ENCODE peak calls at places on chromosomes 6 and 20, in four cellular contexts. D is K562, E is HL-60, M is GM12878. I is an unnamed sample.

GRCh38 chr6:85641916-85642773 is 541 bp downstream of the SYNCRIP start:
- DNase-seq in D (peak), E (no peak), M (no peak), I (peak)

GRCh38 chr6:24547243-24547642 is 52.5 kb downstream of the ALDH5A1 start:
- DNase-seq in D (peak), E (peak), M (no peak), I (no peak)

GRCh38 chr6:154474636-154475428 is 35.7 kb downstream of the CNKSR3 start:
- DNase-seq in D (no peak), E (no peak), M (no peak), I (no peak)

GRCh38 chr6:14824835-14825223 is 421.0 kb upstream of the JARID2 start:
- DNase-seq in D (no peak), E (no peak), M (no peak), I (no peak)

GRCh38 chr20:63427724-63428330 is 44.6 kb downstream of the KCNQ2 start:
- DNase-seq in D (no peak), E (no peak), M (no peak), I (no peak)

GRCh38 chr20:5658897-5659296 is 91.3 kb upstream of the SHLD1 start:
- DNase-seq in D (no peak), E (peak), M (no peak), I (no peak)

GRCh38 chr20:52047811-52048302 is 143.7 kb downstream of the ZFP64 start:
- DNase-seq in D (no peak), E (no peak), M (no peak), I (no peak)

GRCh38 chr20:4445780-4446179 is 275.9 kb upstream of the PRND start:
- DNase-seq in D (no peak), E (no peak), M (no peak), I (no peak)

GRCh38 chr6:153231048-153231635 is 100.1 kb upstream of the RGS17 start:
- DNase-seq in D (no peak), E (peak), M (no peak), I (no peak)

GRCh38 chr6:21348462-21349195 is 244.9 kb upstream of the SOX4 start:
- DNase-seq in D (no peak), E (no peak), M (no peak), I (no peak)

GRCh38 chr20:50224553-50225255 is 34.1 kb downstream of the CEBPB start:
- DNase-seq in D (peak), E (no peak), M (no peak), I (no peak)

GRCh38 chr6:81331526-81331925 is 421.0 kb downstream of the TENT5A start:
- DNase-seq in D (no peak), E (no peak), M (no peak), I (no peak)

GRCh38 chr6:912871-913663 is 220.1 kb upstream of the EXOC2 start:
- DNase-seq in D (peak), E (no peak), M (no peak), I (no peak)

GRCh38 chr6:13267142-13267621 is 61.2 kb downstream of the TBC1D7 start:
- DNase-seq in D (no peak), E (no peak), M (no peak), I (no peak)

GRCh38 chr20:37823276-37823980 is 79.5 kb upstream of the VSTM2L start:
- DNase-seq in D (no peak), E (no peak), M (no peak), I (no peak)

GRCh38 chr20:49267327-49267726 is 10.5 kb downstream of the ZNFX1 start:
- DNase-seq in D (no peak), E (no peak), M (no peak), I (no peak)

GRCh38 chr6:3226422-3227362 is 761 bp downstream of the TUBB2B start:
- DNase-seq in D (peak), E (no peak), M (no peak), I (peak)

GRCh38 chr20:12318043-12318442 is 400.4 kb downstream of the BTBD3 start:
- DNase-seq in D (no peak), E (no peak), M (no peak), I (no peak)

GRCh38 chr6:10338151-10338550 is 76.7 kb downstream of the TFAP2A start:
- DNase-seq in D (no peak), E (no peak), M (no peak), I (no peak)

GRCh38 chr6:77334093-77334492 is 129.2 kb downstream of the HTR1B start:
- DNase-seq in D (no peak), E (no peak), M (no peak), I (no peak)

GRCh38 chr20:38447931-38448675 is 13.0 kb upstream of the SNHG17 start:
- DNase-seq in D (no peak), E (peak), M (no peak), I (no peak)

GRCh38 chr6:122198922-122199321 is 200.5 kb upstream of the HSF2 start:
- DNase-seq in D (no peak), E (no peak), M (no peak), I (no peak)

GRCh38 chr6:12163149-12163548 is 127.0 kb upstream of the EDN1 start:
- DNase-seq in D (no peak), E (no peak), M (no peak), I (peak)

GRCh38 chr6:153038378-153038777 is 35.9 kb upstream of the MTRF1L start:
- DNase-seq in D (no peak), E (no peak), M (no peak), I (no peak)

GRCh38 chr6:1335367-1336037 is 23.6 kb downstream of the FOXQ1 start:
- DNase-seq in D (no peak), E (peak), M (no peak), I (no peak)

GRCh38 chr6:154164397-154164796 is 125.4 kb downstream of the OPRM1 start:
- DNase-seq in D (no peak), E (no peak), M (no peak), I (no peak)

GRCh38 chr6:21769405-21769851 is 175.9 kb downstream of the SOX4 start:
- DNase-seq in D (no peak), E (no peak), M (no peak), I (no peak)

GRCh38 chr6:12051861-12052368 is 39.8 kb downstream of the HIVEP1 start:
- DNase-seq in D (no peak), E (peak), M (peak), I (no peak)

GRCh38 chr20:25452333-25452732 is 44.9 kb downstream of the GINS1 start:
- DNase-seq in D (no peak), E (no peak), M (no peak), I (no peak)

GRCh38 chr6:97535800-97536199 is 252.8 kb upstream of the MMS22L start:
- DNase-seq in D (no peak), E (no peak), M (no peak), I (no peak)

GRCh38 chr6:89776583-89777233 is 42.9 kb downstream of the MDN1 start:
- DNase-seq in D (no peak), E (no peak), M (no peak), I (no peak)

GRCh38 chr20:50369225-50370035 is 140.8 kb upstream of the PTPN1 start:
- DNase-seq in D (no peak), E (no peak), M (no peak), I (no peak)

DNA sequence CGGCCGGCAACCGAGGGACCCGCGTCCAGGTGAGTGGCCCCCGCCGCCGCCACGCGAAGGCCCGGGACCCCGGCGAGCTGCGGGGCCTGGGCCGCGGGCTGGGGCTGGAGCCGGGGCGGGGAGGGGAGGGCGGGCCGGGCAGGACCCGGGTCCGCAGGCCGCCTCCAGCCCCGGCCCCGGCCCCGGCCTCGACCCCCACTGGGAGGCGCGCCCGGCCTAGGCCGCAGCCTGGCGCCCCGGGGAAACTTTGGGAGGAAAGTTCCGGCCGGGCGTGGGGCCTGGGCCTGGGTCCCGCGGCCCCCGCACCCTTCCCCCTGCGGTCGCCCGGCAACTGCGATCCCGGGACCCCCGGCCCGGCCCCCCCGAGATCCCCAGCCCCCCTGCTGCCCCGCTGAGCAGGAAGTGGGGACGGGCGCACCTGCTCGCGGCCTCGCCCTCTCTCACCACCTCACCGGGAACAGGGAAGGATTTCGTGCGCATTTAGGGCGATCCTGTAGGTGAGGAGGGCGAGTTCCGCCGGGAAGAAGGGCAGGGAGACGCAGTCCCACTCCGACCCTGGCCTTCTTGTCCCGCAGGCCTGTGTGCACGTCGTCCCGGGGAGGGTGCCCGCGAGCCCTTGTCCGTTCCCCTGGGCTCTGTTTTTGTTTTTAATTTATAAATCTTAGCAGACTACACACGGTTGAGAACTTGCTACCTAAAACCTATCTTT is 402 bp downstream of the OSBPL2 start:
- DNase-seq in D (no peak), E (no peak), M (no peak), I (no peak)
- TF ChIP-seq SPI1 in D (no peak), E (no peak), M (no peak), I (no peak)

DNA sequence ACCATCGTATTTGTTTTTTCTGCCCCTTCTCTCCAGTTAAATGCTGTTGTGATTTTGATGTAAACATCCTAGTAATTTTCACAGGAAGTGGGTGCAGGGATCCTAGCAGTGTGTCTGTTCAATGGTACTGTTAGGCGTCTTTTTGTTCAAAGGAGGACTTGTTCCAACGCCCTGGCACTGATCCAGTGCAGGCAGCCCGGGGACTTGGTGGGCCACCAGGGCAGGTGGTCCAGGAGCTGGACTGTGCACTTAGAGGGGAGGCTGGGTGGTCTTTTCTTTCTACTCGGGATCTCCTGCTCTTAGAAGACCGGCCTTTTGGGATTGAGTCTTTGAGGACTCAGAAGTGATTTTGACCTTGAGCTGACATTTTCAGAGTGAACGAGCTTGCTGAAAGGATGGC is 41.1 kb upstream of the NKX2-2 start:
- DNase-seq in D (no peak), E (no peak), M (no peak), I (no peak)
- TF ChIP-seq POLR2AphosphoS5 in D (no peak), E (no peak), M (no peak), I (no peak)

GRCh38 chr6:44733868-44734267 is 346.4 kb downstream of the CDC5L start:
- DNase-seq in D (no peak), E (no peak), M (no peak), I (no peak)

GRCh38 chr6:44737829-44738528 is 350.5 kb downstream of the CDC5L start:
- DNase-seq in D (no peak), E (no peak), M (peak), I (no peak)

GRCh38 chr6:44734886-44735630 is 347.6 kb downstream of the CDC5L start:
- DNase-seq in D (no peak), E (no peak), M (peak), I (no peak)

GRCh38 chr6:44737349-44737748 is 349.8 kb downstream of the CDC5L start:
- DNase-seq in D (no peak), E (no peak), M (no peak), I (no peak)

DNA sequence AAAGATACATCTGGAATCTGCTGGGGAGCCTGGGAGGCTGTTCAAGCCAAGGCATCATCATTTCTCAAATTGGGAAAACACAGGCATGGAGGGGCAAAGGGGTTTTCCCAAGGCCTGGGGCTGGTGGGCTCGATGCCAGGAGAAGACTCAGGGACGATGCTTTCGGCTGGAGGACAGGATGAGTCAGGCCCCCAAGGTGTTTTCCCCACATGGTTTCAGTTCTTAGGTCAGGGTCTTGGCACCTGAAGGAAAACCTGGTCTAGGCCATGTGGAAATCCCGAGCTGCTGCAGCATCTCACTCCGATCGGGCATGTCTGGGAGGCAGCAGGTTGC is 348.1 kb downstream of the CDC5L start:
- DNase-seq in D (no peak), E (no peak), M (peak), I (no peak)
- TF ChIP-seq SPI1 in D (no peak), E (no peak), M (peak), I (peak)

DNA sequence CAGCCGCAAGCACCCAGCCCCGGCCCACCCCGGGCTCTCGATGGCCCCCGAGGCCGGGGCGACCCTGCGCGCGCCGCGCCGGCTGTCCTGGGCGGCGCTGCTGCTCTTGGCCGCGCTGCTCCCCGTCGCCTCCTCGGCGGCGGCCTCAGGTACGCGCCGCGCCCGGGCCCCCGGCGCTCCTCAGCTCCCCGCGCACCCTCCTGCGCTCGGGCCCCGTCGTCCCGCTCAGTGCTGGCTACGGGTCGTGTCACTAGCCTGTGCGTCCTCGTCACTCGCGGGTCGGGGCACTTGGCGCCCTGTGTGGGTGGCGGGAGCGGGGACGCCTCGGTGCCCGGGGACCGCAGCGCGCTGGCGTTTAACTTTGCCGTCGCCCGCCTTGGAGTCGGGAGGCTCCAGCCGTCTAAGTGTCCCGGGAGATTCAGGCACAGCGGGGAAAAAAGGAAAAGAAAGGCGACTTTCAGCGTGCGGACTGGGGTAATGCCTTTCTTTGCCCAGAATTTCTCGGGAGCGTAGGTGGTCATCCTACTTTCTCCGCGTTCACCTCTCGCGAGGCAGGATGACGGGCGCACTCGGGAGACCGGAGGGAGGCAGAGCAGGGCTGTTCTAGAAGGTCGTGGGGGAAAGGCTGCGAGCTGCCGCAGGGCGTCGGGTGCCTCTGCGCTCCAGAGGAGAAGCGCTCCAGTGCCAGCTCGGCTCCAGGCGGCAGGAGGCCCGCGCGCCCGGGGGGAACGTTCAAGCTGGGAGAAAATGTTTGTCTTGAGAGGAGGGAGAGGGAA is 545 bp downstream of the FNDC1 start:
- DNase-seq in D (no peak), E (no peak), M (no peak), I (peak)
- TF ChIP-seq POLR2AphosphoS5 in D (no peak), E (no peak), M (no peak), I (no peak)

GRCh38 chr20:47350181-47350550 is 6.3 kb downstream of the ZMYND8 start:
- DNase-seq in D (no peak), E (no peak), M (no peak), I (no peak)

GRCh38 chr20:47349365-47350180 is 6.9 kb downstream of the ZMYND8 start:
- DNase-seq in D (no peak), E (no peak), M (no peak), I (no peak)

GRCh38 chr20:47350691-47351545 is 5.6 kb downstream of the ZMYND8 start:
- DNase-seq in D (no peak), E (no peak), M (no peak), I (no peak)

GRCh38 chr20:47347661-47348462 is 8.6 kb downstream of the ZMYND8 start:
- DNase-seq in D (no peak), E (no peak), M (no peak), I (no peak)

GRCh38 chr20:47348539-47349142 is 7.9 kb downstream of the ZMYND8 start:
- DNase-seq in D (no peak), E (no peak), M (no peak), I (no peak)
- TF ChIP-seq SPI1 in D (no peak), E (no peak), M (no peak), I (peak)

GRCh38 chr6:145323652-145324051 is 411.7 kb downstream of the EPM2A start:
- DNase-seq in D (no peak), E (no peak), M (no peak), I (no peak)
- TF ChIP-seq POLR2AphosphoS5 in D (no peak), E (no peak), M (no peak), I (no peak)

DNA sequence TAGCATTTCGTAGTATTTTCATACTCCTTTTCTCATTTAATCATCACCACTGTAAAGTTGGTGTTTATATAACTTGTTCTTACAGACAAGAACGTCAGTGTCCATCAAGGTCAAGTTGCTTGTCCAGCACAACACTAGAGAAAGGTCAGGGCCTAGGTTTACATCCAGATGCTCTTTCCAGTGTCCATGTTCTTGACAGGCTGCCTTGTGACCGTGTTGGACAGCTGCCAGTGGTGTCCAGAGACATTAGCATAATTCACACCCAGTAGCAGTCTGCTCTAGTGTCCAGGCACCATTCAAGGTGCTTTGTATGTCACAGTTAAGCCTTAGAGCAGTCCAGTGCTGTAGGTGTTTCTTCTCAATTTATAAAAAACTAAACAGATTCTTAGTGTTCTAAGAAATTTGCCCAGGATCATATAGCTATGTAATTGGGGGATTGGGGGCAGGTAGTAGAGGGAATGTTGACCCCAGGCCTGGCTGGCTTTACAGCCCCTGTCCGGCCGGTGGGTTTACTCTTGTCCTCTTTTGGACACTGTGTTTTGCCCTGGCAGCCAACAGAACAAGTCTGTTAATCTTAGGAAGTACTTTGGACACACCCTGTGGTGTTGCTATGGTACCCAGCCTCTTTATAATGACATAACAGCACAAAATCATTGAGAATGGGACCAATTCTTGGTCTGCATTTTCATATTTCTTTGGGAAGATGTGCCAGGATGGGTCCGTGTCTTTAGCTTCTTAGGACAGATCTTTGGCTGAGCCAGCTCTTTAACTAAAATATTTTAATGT is 8.0 kb downstream of the STK35 start:
- DNase-seq in D (no peak), E (no peak), M (no peak), I (no peak)
- TF ChIP-seq SPI1 in D (no peak), E (no peak), M (no peak), I (no peak)

GRCh38 chr20:34388000-34388399 is 24.9 kb downstream of the ITCH start:
- DNase-seq in D (no peak), E (no peak), M (no peak), I (no peak)

GRCh38 chr20:34385464-34385863 is 22.4 kb downstream of the ITCH start:
- DNase-seq in D (no peak), E (no peak), M (no peak), I (no peak)

GRCh38 chr20:34389206-34389953 is 26.3 kb downstream of the ITCH start:
- DNase-seq in D (no peak), E (no peak), M (no peak), I (no peak)

GRCh38 chr20:34388678-34389077 is 25.6 kb downstream of the ITCH start:
- DNase-seq in D (no peak), E (no peak), M (no peak), I (no peak)

DNA sequence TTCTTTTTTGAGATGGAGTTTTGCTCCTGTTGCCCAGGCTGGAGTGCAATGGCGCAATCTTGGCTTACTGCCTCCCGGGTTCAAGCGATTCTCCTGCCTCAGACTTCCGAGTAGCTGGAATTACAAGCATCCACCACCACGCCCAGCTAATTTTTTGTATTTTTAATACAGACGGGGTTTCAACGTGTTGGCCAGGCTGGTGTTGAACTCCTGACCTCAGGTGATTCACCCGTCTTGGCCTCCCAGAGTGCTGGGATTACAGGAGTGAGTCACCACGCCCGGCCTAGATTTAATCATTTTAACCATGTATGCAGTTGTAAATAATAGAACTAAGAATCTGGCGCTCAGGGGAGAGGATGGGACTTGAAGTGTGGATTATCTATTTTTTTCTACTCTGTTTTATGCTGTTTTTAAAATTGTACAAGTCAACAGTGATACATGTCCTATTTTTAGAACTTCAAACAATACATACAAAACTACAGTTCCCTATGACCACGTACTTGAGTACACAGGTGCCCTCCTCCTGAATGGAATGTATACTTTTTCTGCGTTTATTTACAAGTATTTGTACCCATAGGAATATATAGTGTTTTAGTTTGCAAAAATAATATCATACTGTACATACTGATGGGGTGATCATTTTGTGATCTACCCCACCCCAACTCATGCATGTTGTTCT is 27.8 kb downstream of the ITCH start:
- DNase-seq in D (peak), E (no peak), M (no peak), I (no peak)
- TF ChIP-seq POLR2AphosphoS5 in D (no peak), E (no peak), M (no peak), I (no peak)